ENCODE peak calls at places on chromosomes 5 and 9, in eight cellular contexts. One of them, this sample, is unnamed.
A peak's percentile ranks its signal among the peaks of the same experiment; 100 is the strongest.

GRCh38 chr5:141369994-141370848 is at the start of gene PCDHGB3:
- DNase-seq in kidney glomerular epithelial cell: no peak
- DNase-seq in AG09309: no peak
- DNase-seq in kidney: no peak
- DNase-seq in NCI-H345: no peak
- DNase-seq in PC-9: no peak
- DNase-seq in cardiac muscle cell: peak; percentile 62
- DNase-seq in tibial nerve: no peak
- DNase-seq in this sample: no peak

GRCh38 chr5:61538722-61539501 is 206.9 kb downstream of the ZSWIM6 start:
- DNase-seq in kidney glomerular epithelial cell: no peak
- DNase-seq in PC-9: peak; percentile 66
- DNase-seq in NCI-H345: no peak
- DNase-seq in kidney: no peak
- DNase-seq in AG09309: no peak
- DNase-seq in cardiac muscle cell: no peak
- DNase-seq in tibial nerve: no peak
- DNase-seq in this sample: no peak

GRCh38 chr9:14127656-14128055 is 186.3 kb downstream of the NFIB start:
- DNase-seq in cardiac muscle cell: peak; percentile 19
- DNase-seq in tibial nerve: no peak
- DNase-seq in kidney: no peak
- DNase-seq in NCI-H345: no peak
- DNase-seq in AG09309: no peak
- DNase-seq in PC-9: no peak
- DNase-seq in kidney glomerular epithelial cell: no peak
- DNase-seq in this sample: no peak

GRCh38 chr5:11573140-11573800 is 331.0 kb downstream of the CTNND2 start:
- DNase-seq in NCI-H345: no peak
- DNase-seq in kidney glomerular epithelial cell: no peak
- DNase-seq in cardiac muscle cell: no peak
- DNase-seq in tibial nerve: no peak
- DNase-seq in AG09309: no peak
- DNase-seq in PC-9: no peak
- DNase-seq in kidney: no peak
- DNase-seq in this sample: no peak

GRCh38 chr5:180026725-180027448 is 44.7 kb downstream of the RNF130 start:
- DNase-seq in NCI-H345: no peak
- DNase-seq in cardiac muscle cell: no peak
- DNase-seq in PC-9: no peak
- DNase-seq in kidney: no peak
- DNase-seq in kidney glomerular epithelial cell: no peak
- DNase-seq in tibial nerve: no peak
- DNase-seq in AG09309: no peak
- DNase-seq in this sample: no peak

GRCh38 chr5:107381189-107381856 is 289.4 kb downstream of the EFNA5 start:
- DNase-seq in kidney glomerular epithelial cell: peak; percentile 84
- DNase-seq in PC-9: peak; percentile 44
- DNase-seq in tibial nerve: no peak
- DNase-seq in cardiac muscle cell: peak; percentile 82
- DNase-seq in kidney: no peak
- DNase-seq in NCI-H345: no peak
- DNase-seq in AG09309: no peak
- DNase-seq in this sample: no peak

GRCh38 chr9:89883401-89884341 is 278.9 kb downstream of the GADD45G start:
- DNase-seq in AG09309: no peak
- DNase-seq in kidney glomerular epithelial cell: no peak
- DNase-seq in kidney: no peak
- DNase-seq in PC-9: no peak
- DNase-seq in cardiac muscle cell: no peak
- DNase-seq in NCI-H345: no peak
- DNase-seq in tibial nerve: no peak
- DNase-seq in this sample: no peak

GRCh38 chr9:93586290-93587057 is 10.1 kb downstream of the PHF2 start:
- DNase-seq in tibial nerve: no peak
- DNase-seq in kidney glomerular epithelial cell: peak; percentile 56
- DNase-seq in cardiac muscle cell: no peak
- DNase-seq in PC-9: no peak
- DNase-seq in AG09309: no peak
- DNase-seq in kidney: peak; percentile 64
- DNase-seq in NCI-H345: no peak
- DNase-seq in this sample: no peak

GRCh38 chr5:102792705-102793104 is 37.6 kb downstream of the PAM start:
- DNase-seq in PC-9: no peak
- DNase-seq in NCI-H345: no peak
- DNase-seq in tibial nerve: no peak
- DNase-seq in kidney glomerular epithelial cell: no peak
- DNase-seq in kidney: no peak
- DNase-seq in cardiac muscle cell: peak; percentile 22
- DNase-seq in AG09309: no peak
- DNase-seq in this sample: no peak

GRCh38 chr9:133763272-133764183 is 25.4 kb upstream of the SARDH start:
- DNase-seq in PC-9: no peak
- DNase-seq in NCI-H345: no peak
- DNase-seq in tibial nerve: no peak
- DNase-seq in AG09309: peak; percentile 7
- DNase-seq in kidney: peak; percentile 35
- DNase-seq in cardiac muscle cell: peak; percentile 40
- DNase-seq in kidney glomerular epithelial cell: no peak
- DNase-seq in this sample: no peak

GRCh38 chr9:90300901-90301688 is 341.5 kb downstream of the DIRAS2 start:
- DNase-seq in NCI-H345: peak; percentile 36
- DNase-seq in AG09309: peak; percentile 32
- DNase-seq in kidney glomerular epithelial cell: peak; percentile 78
- DNase-seq in kidney: no peak
- DNase-seq in tibial nerve: no peak
- DNase-seq in cardiac muscle cell: peak; percentile 85
- DNase-seq in PC-9: peak; percentile 94
- DNase-seq in this sample: no peak

GRCh38 chr9:116362493-116362892 is 208.9 kb downstream of the PAPPA start:
- DNase-seq in tibial nerve: no peak
- DNase-seq in NCI-H345: no peak
- DNase-seq in PC-9: no peak
- DNase-seq in kidney: no peak
- DNase-seq in AG09309: no peak
- DNase-seq in cardiac muscle cell: no peak
- DNase-seq in kidney glomerular epithelial cell: no peak
- DNase-seq in this sample: no peak

GRCh38 chr9:79694208-79694607 is 122.4 kb downstream of the TLE4 start:
- DNase-seq in NCI-H345: no peak
- DNase-seq in PC-9: no peak
- DNase-seq in AG09309: no peak
- DNase-seq in kidney glomerular epithelial cell: no peak
- DNase-seq in cardiac muscle cell: no peak
- DNase-seq in tibial nerve: no peak
- DNase-seq in kidney: no peak
- DNase-seq in this sample: no peak

GRCh38 chr9:32294051-32294600 is 90.3 kb upstream of the ACO1 start:
- DNase-seq in AG09309: no peak
- DNase-seq in cardiac muscle cell: no peak
- DNase-seq in kidney glomerular epithelial cell: no peak
- DNase-seq in PC-9: peak; percentile 38
- DNase-seq in kidney: no peak
- DNase-seq in NCI-H345: no peak
- DNase-seq in tibial nerve: no peak
- DNase-seq in this sample: no peak